ENCODE peak calls at places on chromosomes 12 and 14, in six cellular contexts. One of them, this sample, is unnamed.

GRCh38 chr12:47014474-47014873 is 64.9 kb upstream of the PCED1B start:
- DNase-seq in T-helper 17 cell: no peak
- DNase-seq in mammary epithelial cell: peak
- DNase-seq in GM06990: no peak
- DNase-seq in AG10803: peak
- DNase-seq in cerebellar nuclear complex: no peak
- DNase-seq in this sample: peak

GRCh38 chr12:5503774-5504173 is 71.9 kb downstream of the NTF3 start:
- DNase-seq in T-helper 17 cell: no peak
- DNase-seq in mammary epithelial cell: peak
- DNase-seq in GM06990: no peak
- DNase-seq in AG10803: no peak
- DNase-seq in cerebellar nuclear complex: no peak
- DNase-seq in this sample: no peak

GRCh38 chr12:46508651-46509050 is 136.1 kb upstream of the SLC38A2 start:
- DNase-seq in T-helper 17 cell: no peak
- DNase-seq in mammary epithelial cell: no peak
- DNase-seq in GM06990: no peak
- DNase-seq in AG10803: no peak
- DNase-seq in cerebellar nuclear complex: no peak
- DNase-seq in this sample: no peak

GRCh38 chr14:100841445-100842403 is 15.8 kb downstream of the MEG3 start:
- DNase-seq in T-helper 17 cell: no peak
- DNase-seq in mammary epithelial cell: no peak
- DNase-seq in GM06990: no peak
- DNase-seq in AG10803: no peak
- DNase-seq in cerebellar nuclear complex: no peak
- DNase-seq in this sample: no peak

GRCh38 chr12:131205534-131205933 is 251.8 kb downstream of the ADGRD1 start:
- DNase-seq in T-helper 17 cell: no peak
- DNase-seq in mammary epithelial cell: no peak
- DNase-seq in GM06990: no peak
- DNase-seq in AG10803: no peak
- DNase-seq in cerebellar nuclear complex: no peak
- DNase-seq in this sample: no peak

GRCh38 chr14:22854963-22855724 is 16.4 kb upstream of the LRP10 start:
- DNase-seq in T-helper 17 cell: no peak
- DNase-seq in mammary epithelial cell: peak
- DNase-seq in GM06990: no peak
- DNase-seq in AG10803: no peak
- DNase-seq in cerebellar nuclear complex: no peak
- DNase-seq in this sample: no peak

GRCh38 chr12:121784460-121784859 is 9.0 kb downstream of the RHOF start:
- DNase-seq in T-helper 17 cell: no peak
- DNase-seq in mammary epithelial cell: peak
- DNase-seq in GM06990: no peak
- DNase-seq in AG10803: peak
- DNase-seq in cerebellar nuclear complex: no peak
- DNase-seq in this sample: peak

GRCh38 chr12:49662998-49663843 is 39.9 kb downstream of the PRPF40B start:
- DNase-seq in T-helper 17 cell: peak
- DNase-seq in mammary epithelial cell: peak
- DNase-seq in GM06990: peak
- DNase-seq in AG10803: peak
- DNase-seq in cerebellar nuclear complex: no peak
- DNase-seq in this sample: peak

GRCh38 chr12:100058482-100059029 is 73.8 kb upstream of the ANKS1B start:
- DNase-seq in T-helper 17 cell: no peak
- DNase-seq in mammary epithelial cell: peak
- DNase-seq in GM06990: peak
- DNase-seq in AG10803: peak
- DNase-seq in cerebellar nuclear complex: no peak
- DNase-seq in this sample: peak

GRCh38 chr12:49059385-49060232 is 985 bp downstream of the KMT2D start:
- DNase-seq in T-helper 17 cell: no peak
- DNase-seq in mammary epithelial cell: peak
- DNase-seq in GM06990: peak
- DNase-seq in AG10803: peak
- DNase-seq in cerebellar nuclear complex: no peak
- DNase-seq in this sample: no peak

GRCh38 chr14:20489093-20489994 is 16.0 kb upstream of the RNASE10 start:
- DNase-seq in T-helper 17 cell: no peak
- DNase-seq in mammary epithelial cell: peak
- DNase-seq in GM06990: no peak
- DNase-seq in AG10803: no peak
- DNase-seq in cerebellar nuclear complex: no peak
- DNase-seq in this sample: peak

GRCh38 chr12:128969480-128970055 is 116.3 kb downstream of the GLT1D1 start:
- DNase-seq in T-helper 17 cell: no peak
- DNase-seq in mammary epithelial cell: no peak
- DNase-seq in GM06990: peak
- DNase-seq in AG10803: no peak
- DNase-seq in cerebellar nuclear complex: no peak
- DNase-seq in this sample: no peak

GRCh38 chr14:103910262-103910935 is 17.9 kb upstream of the TDRD9 start:
- DNase-seq in T-helper 17 cell: peak
- DNase-seq in mammary epithelial cell: peak
- DNase-seq in GM06990: no peak
- DNase-seq in AG10803: peak
- DNase-seq in cerebellar nuclear complex: peak
- DNase-seq in this sample: peak

GRCh38 chr12:78034025-78034424 is 203.3 kb downstream of the NAV3 start:
- DNase-seq in T-helper 17 cell: no peak
- DNase-seq in mammary epithelial cell: no peak
- DNase-seq in GM06990: no peak
- DNase-seq in AG10803: peak
- DNase-seq in cerebellar nuclear complex: no peak
- DNase-seq in this sample: peak

GRCh38 chr14:23481362-23481970 is 12.0 kb downstream of the NGDN start:
- DNase-seq in T-helper 17 cell: no peak
- DNase-seq in mammary epithelial cell: peak
- DNase-seq in GM06990: no peak
- DNase-seq in AG10803: no peak
- DNase-seq in cerebellar nuclear complex: no peak
- DNase-seq in this sample: peak

This sample was measured in MCF 10A.